ENCODE peak calls at places on chromosomes 16 and 17, in eight cellular contexts. One of them, this sample, is unnamed.

GRCh38 chr17:49371178-49371834 is 9.3 kb upstream of the ZNF652 start:
- DNase-seq in neuronal stem cell: no peak
- DNase-seq in choroid plexus epithelial cell: no peak
- DNase-seq in right cardiac atrium: no peak
- DNase-seq in MM.1S: no peak
- DNase-seq in PC-3: no peak
- DNase-seq in prostate gland: peak
- DNase-seq in testis: peak
- DNase-seq in this sample: peak

GRCh38 chr17:50909765-50910661 is 43.9 kb upstream of the TOB1 start:
- DNase-seq in neuronal stem cell: no peak
- DNase-seq in choroid plexus epithelial cell: no peak
- DNase-seq in right cardiac atrium: no peak
- DNase-seq in MM.1S: no peak
- DNase-seq in PC-3: no peak
- DNase-seq in prostate gland: no peak
- DNase-seq in testis: peak
- DNase-seq in this sample: no peak

GRCh38 chr16:48720266-48720665 is 110.3 kb upstream of the N4BP1 start:
- DNase-seq in neuronal stem cell: peak
- DNase-seq in choroid plexus epithelial cell: peak
- DNase-seq in right cardiac atrium: no peak
- DNase-seq in MM.1S: peak
- DNase-seq in PC-3: peak
- DNase-seq in prostate gland: no peak
- DNase-seq in testis: peak
- DNase-seq in this sample: peak

GRCh38 chr16:87831421-87832136 is 37.7 kb downstream of the SLC7A5 start:
- DNase-seq in neuronal stem cell: no peak
- DNase-seq in choroid plexus epithelial cell: no peak
- DNase-seq in right cardiac atrium: no peak
- DNase-seq in MM.1S: no peak
- DNase-seq in PC-3: no peak
- DNase-seq in prostate gland: no peak
- DNase-seq in testis: no peak
- DNase-seq in this sample: no peak

GRCh38 chr17:51860934-51861561 is 297.5 kb downstream of the CA10 start:
- DNase-seq in neuronal stem cell: peak
- DNase-seq in choroid plexus epithelial cell: peak
- DNase-seq in right cardiac atrium: no peak
- DNase-seq in MM.1S: peak
- DNase-seq in PC-3: peak
- DNase-seq in prostate gland: peak
- DNase-seq in testis: peak
- DNase-seq in this sample: peak

GRCh38 chr16:24178496-24178895 is 77.6 kb upstream of the CACNG3 start:
- DNase-seq in neuronal stem cell: peak
- DNase-seq in choroid plexus epithelial cell: no peak
- DNase-seq in right cardiac atrium: peak
- DNase-seq in MM.1S: no peak
- DNase-seq in PC-3: no peak
- DNase-seq in prostate gland: no peak
- DNase-seq in testis: no peak
- DNase-seq in this sample: no peak

GRCh38 chr16:20610892-20611349 is 34.8 kb upstream of the ACSM2B start:
- DNase-seq in neuronal stem cell: no peak
- DNase-seq in choroid plexus epithelial cell: no peak
- DNase-seq in right cardiac atrium: peak
- DNase-seq in MM.1S: no peak
- DNase-seq in PC-3: no peak
- DNase-seq in prostate gland: no peak
- DNase-seq in testis: no peak
- DNase-seq in this sample: no peak

GRCh38 chr17:36592711-36593321 is 1.1 kb downstream of the DHRS11 start:
- DNase-seq in neuronal stem cell: no peak
- DNase-seq in choroid plexus epithelial cell: peak
- DNase-seq in right cardiac atrium: no peak
- DNase-seq in MM.1S: no peak
- DNase-seq in PC-3: no peak
- DNase-seq in prostate gland: no peak
- DNase-seq in testis: no peak
- DNase-seq in this sample: no peak

GRCh38 chr16:85681255-85681654 is 7.5 kb downstream of the GINS2 start:
- DNase-seq in neuronal stem cell: no peak
- DNase-seq in choroid plexus epithelial cell: no peak
- DNase-seq in right cardiac atrium: no peak
- DNase-seq in MM.1S: no peak
- DNase-seq in PC-3: no peak
- DNase-seq in prostate gland: no peak
- DNase-seq in testis: no peak
- DNase-seq in this sample: no peak

GRCh38 chr16:51409001-51409675 is 258.1 kb upstream of the SALL1 start:
- DNase-seq in neuronal stem cell: no peak
- DNase-seq in choroid plexus epithelial cell: peak
- DNase-seq in right cardiac atrium: no peak
- DNase-seq in MM.1S: no peak
- DNase-seq in PC-3: no peak
- DNase-seq in prostate gland: no peak
- DNase-seq in testis: no peak
- DNase-seq in this sample: peak

GRCh38 chr16:86638642-86639041 is 60.3 kb downstream of the FOXL1 start:
- DNase-seq in neuronal stem cell: no peak
- DNase-seq in choroid plexus epithelial cell: no peak
- DNase-seq in right cardiac atrium: no peak
- DNase-seq in MM.1S: no peak
- DNase-seq in PC-3: no peak
- DNase-seq in prostate gland: no peak
- DNase-seq in testis: no peak
- DNase-seq in this sample: no peak

GRCh38 chr17:83062818-83063671 is 16.4 kb upstream of the METRNL start:
- DNase-seq in neuronal stem cell: no peak
- DNase-seq in choroid plexus epithelial cell: no peak
- DNase-seq in right cardiac atrium: peak
- DNase-seq in MM.1S: no peak
- DNase-seq in PC-3: no peak
- DNase-seq in prostate gland: no peak
- DNase-seq in testis: peak
- DNase-seq in this sample: no peak

GRCh38 chr16:2778692-2778958 is 1.5 kb upstream of the ELOB start:
- DNase-seq in neuronal stem cell: no peak
- DNase-seq in choroid plexus epithelial cell: no peak
- DNase-seq in right cardiac atrium: no peak
- DNase-seq in MM.1S: no peak
- DNase-seq in PC-3: no peak
- DNase-seq in prostate gland: no peak
- DNase-seq in testis: no peak
- DNase-seq in this sample: no peak

GRCh38 chr17:64019486-64020067 is 856 bp downstream of the ICAM2 start:
- DNase-seq in neuronal stem cell: no peak
- DNase-seq in choroid plexus epithelial cell: no peak
- DNase-seq in right cardiac atrium: no peak
- DNase-seq in MM.1S: peak
- DNase-seq in PC-3: no peak
- DNase-seq in prostate gland: no peak
- DNase-seq in testis: peak
- DNase-seq in this sample: no peak

GRCh38 chr17:74211929-74212261 is 1.5 kb upstream of the TTYH2 start:
- DNase-seq in neuronal stem cell: no peak
- DNase-seq in choroid plexus epithelial cell: peak
- DNase-seq in right cardiac atrium: no peak
- DNase-seq in MM.1S: no peak
- DNase-seq in PC-3: no peak
- DNase-seq in prostate gland: no peak
- DNase-seq in testis: peak
- DNase-seq in this sample: no peak

GRCh38 chr16:48497932-48498760 is 111.8 kb downstream of the N4BP1 start:
- DNase-seq in neuronal stem cell: no peak
- DNase-seq in choroid plexus epithelial cell: no peak
- DNase-seq in right cardiac atrium: peak
- DNase-seq in MM.1S: no peak
- DNase-seq in PC-3: no peak
- DNase-seq in prostate gland: no peak
- DNase-seq in testis: no peak
- DNase-seq in this sample: peak

GRCh38 chr17:82804442-82805191 is 35.2 kb downstream of the ZNF750 start:
- DNase-seq in neuronal stem cell: no peak
- DNase-seq in choroid plexus epithelial cell: peak
- DNase-seq in right cardiac atrium: peak
- DNase-seq in MM.1S: no peak
- DNase-seq in PC-3: no peak
- DNase-seq in prostate gland: peak
- DNase-seq in testis: peak
- DNase-seq in this sample: no peak

GRCh38 chr17:76726766-76727718 is at the start of gene METTL23:
- DNase-seq in neuronal stem cell: peak
- DNase-seq in choroid plexus epithelial cell: peak
- DNase-seq in right cardiac atrium: peak
- DNase-seq in MM.1S: peak
- DNase-seq in PC-3: peak
- DNase-seq in prostate gland: peak
- DNase-seq in testis: peak
- DNase-seq in this sample: peak

GRCh38 chr16:87996962-87997880 is 46.0 kb downstream of the BANP start:
- DNase-seq in neuronal stem cell: no peak
- DNase-seq in choroid plexus epithelial cell: no peak
- DNase-seq in right cardiac atrium: no peak
- DNase-seq in MM.1S: no peak
- DNase-seq in PC-3: no peak
- DNase-seq in prostate gland: no peak
- DNase-seq in testis: peak
- DNase-seq in this sample: no peak

GRCh38 chr17:888998-889401 is 90.6 kb downstream of the NXN start:
- DNase-seq in neuronal stem cell: no peak
- DNase-seq in choroid plexus epithelial cell: no peak
- DNase-seq in right cardiac atrium: no peak
- DNase-seq in MM.1S: peak
- DNase-seq in PC-3: no peak
- DNase-seq in prostate gland: no peak
- DNase-seq in testis: no peak
- DNase-seq in this sample: no peak

DNA sequence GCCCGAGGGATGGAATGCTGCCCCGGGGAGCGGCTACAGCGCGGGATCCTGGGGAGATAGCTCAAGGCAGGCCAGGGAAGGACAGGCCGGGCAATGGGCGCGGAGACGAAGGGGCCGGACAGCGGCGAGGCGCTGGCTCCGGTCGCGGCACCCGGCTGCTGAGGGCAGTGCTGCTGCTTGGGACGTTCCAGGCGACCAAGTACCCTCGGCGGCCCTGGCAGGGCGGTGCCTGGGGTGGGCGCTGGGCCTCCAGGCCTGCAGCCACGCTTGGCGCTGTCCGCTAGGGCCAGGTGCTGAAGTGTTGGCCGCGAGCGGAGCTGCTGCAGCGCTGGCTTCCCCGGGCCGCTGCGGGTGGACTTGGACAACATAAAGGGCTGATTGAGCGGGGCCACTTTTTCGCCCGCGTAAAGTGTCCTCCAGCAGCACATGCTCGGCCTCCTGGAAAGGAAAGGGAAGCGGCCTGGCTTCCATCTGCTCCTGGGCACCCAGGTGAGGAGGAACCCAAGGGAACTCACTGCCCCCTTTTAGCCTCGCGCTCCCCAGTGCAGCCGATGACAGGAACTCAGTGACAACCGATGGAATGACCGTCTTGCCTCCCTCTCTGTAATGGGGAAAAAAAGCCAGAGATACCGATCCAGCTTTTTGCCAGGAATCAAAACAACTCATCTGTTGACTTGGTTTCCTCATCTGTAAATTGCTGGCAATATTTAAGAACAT is 23.7 kb downstream of the CLEC3A start:
- DNase-seq in neuronal stem cell: peak
- DNase-seq in choroid plexus epithelial cell: peak
- DNase-seq in right cardiac atrium: peak
- DNase-seq in MM.1S: no peak
- DNase-seq in PC-3: peak
- DNase-seq in prostate gland: peak
- DNase-seq in testis: peak
- DNase-seq in this sample: peak
- H3K4me3 ChIP-seq in neuronal stem cell: no peak
- H3K4me3 ChIP-seq in choroid plexus epithelial cell: no peak
- H3K4me3 ChIP-seq in right cardiac atrium: no peak
- H3K4me3 ChIP-seq in MM.1S: no peak
- H3K4me3 ChIP-seq in PC-3: no peak
- H3K4me3 ChIP-seq in prostate gland: no peak
- H3K4me3 ChIP-seq in testis: no peak
- H3K4me3 ChIP-seq in this sample: no peak

DNA sequence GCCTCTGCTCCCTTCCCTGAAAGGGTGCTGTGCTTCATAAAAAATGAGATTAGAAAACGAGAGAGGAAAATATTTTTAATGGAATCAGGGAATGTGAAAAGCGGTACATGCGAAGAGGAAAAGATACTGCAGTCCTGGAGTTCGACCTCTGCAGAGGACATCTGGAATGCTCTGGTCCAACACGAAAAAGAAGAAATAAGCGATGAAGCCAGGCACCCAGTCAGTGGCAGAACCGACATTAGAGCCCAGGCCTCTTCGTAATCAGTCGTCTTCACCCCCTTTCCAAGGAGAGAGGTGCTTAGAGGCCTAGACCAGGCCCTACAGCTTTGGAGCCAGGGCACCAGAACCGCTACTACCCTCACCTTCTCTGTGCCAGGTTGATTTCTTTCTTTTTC is 459 bp upstream of the MARCHF10 start:
- DNase-seq in neuronal stem cell: no peak
- DNase-seq in choroid plexus epithelial cell: no peak
- DNase-seq in right cardiac atrium: no peak
- DNase-seq in MM.1S: no peak
- DNase-seq in PC-3: no peak
- DNase-seq in prostate gland: no peak
- DNase-seq in testis: no peak
- DNase-seq in this sample: no peak
- H3K4me3 ChIP-seq in neuronal stem cell: no peak
- H3K4me3 ChIP-seq in choroid plexus epithelial cell: peak
- H3K4me3 ChIP-seq in right cardiac atrium: no peak
- H3K4me3 ChIP-seq in MM.1S: no peak
- H3K4me3 ChIP-seq in PC-3: peak
- H3K4me3 ChIP-seq in prostate gland: no peak
- H3K4me3 ChIP-seq in testis: peak
- H3K4me3 ChIP-seq in this sample: no peak

GRCh38 chr17:78779848-78780247 is 2.2 kb downstream of the CYTH1 start:
- DNase-seq in neuronal stem cell: no peak
- DNase-seq in choroid plexus epithelial cell: no peak
- DNase-seq in right cardiac atrium: no peak
- DNase-seq in MM.1S: peak
- DNase-seq in PC-3: no peak
- DNase-seq in prostate gland: peak
- DNase-seq in testis: no peak
- DNase-seq in this sample: peak
- H3K4me3 ChIP-seq in neuronal stem cell: no peak
- H3K4me3 ChIP-seq in choroid plexus epithelial cell: no peak
- H3K4me3 ChIP-seq in right cardiac atrium: peak
- H3K4me3 ChIP-seq in MM.1S: peak
- H3K4me3 ChIP-seq in PC-3: no peak
- H3K4me3 ChIP-seq in prostate gland: peak
- H3K4me3 ChIP-seq in testis: no peak
- H3K4me3 ChIP-seq in this sample: no peak

DNA sequence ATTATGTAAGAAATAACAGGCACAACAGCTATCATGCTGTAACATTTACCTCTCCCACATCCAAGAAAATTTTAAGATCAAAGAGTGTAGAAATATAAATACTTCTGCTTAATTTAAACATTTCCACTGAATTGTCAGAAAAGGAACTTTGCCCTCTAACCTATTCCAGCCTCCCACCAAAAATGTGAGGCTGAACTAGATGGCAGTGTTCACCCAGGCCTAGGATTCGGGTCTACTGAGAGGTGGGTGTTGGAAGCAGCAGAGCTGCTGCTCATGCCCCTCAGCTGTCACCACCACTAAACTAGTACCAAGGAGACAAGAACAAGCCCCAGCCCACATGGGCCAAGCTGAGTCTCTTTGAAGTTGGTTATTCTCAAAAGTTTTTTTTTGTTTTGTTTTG is 11.3 kb downstream of the CIAPIN1 start:
- DNase-seq in neuronal stem cell: no peak
- DNase-seq in choroid plexus epithelial cell: no peak
- DNase-seq in right cardiac atrium: no peak
- DNase-seq in MM.1S: no peak
- DNase-seq in PC-3: no peak
- DNase-seq in prostate gland: no peak
- DNase-seq in testis: no peak
- DNase-seq in this sample: no peak
- H3K4me3 ChIP-seq in neuronal stem cell: no peak
- H3K4me3 ChIP-seq in choroid plexus epithelial cell: no peak
- H3K4me3 ChIP-seq in right cardiac atrium: no peak
- H3K4me3 ChIP-seq in MM.1S: no peak
- H3K4me3 ChIP-seq in PC-3: no peak
- H3K4me3 ChIP-seq in prostate gland: no peak
- H3K4me3 ChIP-seq in testis: no peak
- H3K4me3 ChIP-seq in this sample: no peak

This sample was measured in bronchial epithelial cell.